ENCODE peak calls at places on chromosomes 13 and 19, in five cellular contexts. One of them, this sample, is unnamed.

GRCh38 chr19:30318936-30319335 is 53.2 kb upstream of the ZNF536 start:
- DNase-seq in K562: no peak
- DNase-seq in keratinocyte: no peak
- DNase-seq in CD8-positive, alpha-beta memory T cell: no peak
- DNase-seq in fibroblast of lung: no peak
- DNase-seq in this sample: no peak

GRCh38 chr19:7376151-7376852 is 27.6 kb downstream of the ARHGEF18 start:
- DNase-seq in K562: no peak
- DNase-seq in keratinocyte: peak
- DNase-seq in CD8-positive, alpha-beta memory T cell: no peak
- DNase-seq in fibroblast of lung: no peak
- DNase-seq in this sample: no peak

GRCh38 chr19:13790354-13790753 is 4.9 kb upstream of the ZSWIM4 start:
- DNase-seq in K562: no peak
- DNase-seq in keratinocyte: no peak
- DNase-seq in CD8-positive, alpha-beta memory T cell: no peak
- DNase-seq in fibroblast of lung: no peak
- DNase-seq in this sample: no peak

GRCh38 chr13:30308548-30308947 is 1.2 kb upstream of the KATNAL1 start:
- DNase-seq in K562: peak
- DNase-seq in keratinocyte: no peak
- DNase-seq in CD8-positive, alpha-beta memory T cell: no peak
- DNase-seq in fibroblast of lung: peak
- DNase-seq in this sample: no peak

GRCh38 chr13:52447354-52447753 is 3.1 kb downstream of the VPS36 start:
- DNase-seq in K562: no peak
- DNase-seq in keratinocyte: no peak
- DNase-seq in CD8-positive, alpha-beta memory T cell: no peak
- DNase-seq in fibroblast of lung: peak
- DNase-seq in this sample: peak

GRCh38 chr13:26324294-26324693 is 70.4 kb downstream of the CDK8 start:
- DNase-seq in K562: no peak
- DNase-seq in keratinocyte: no peak
- DNase-seq in CD8-positive, alpha-beta memory T cell: no peak
- DNase-seq in fibroblast of lung: no peak
- DNase-seq in this sample: no peak

GRCh38 chr19:56332695-56333094 is 18.1 kb upstream of the ZSCAN5A start:
- DNase-seq in K562: no peak
- DNase-seq in keratinocyte: no peak
- DNase-seq in CD8-positive, alpha-beta memory T cell: no peak
- DNase-seq in fibroblast of lung: no peak
- DNase-seq in this sample: no peak

GRCh38 chr19:15330801-15331418 is 1.4 kb downstream of the BRD4 start:
- DNase-seq in K562: peak
- DNase-seq in keratinocyte: no peak
- DNase-seq in CD8-positive, alpha-beta memory T cell: no peak
- DNase-seq in fibroblast of lung: peak
- DNase-seq in this sample: peak

GRCh38 chr13:40813662-40814454 is 24.4 kb downstream of the SLC25A15 start:
- DNase-seq in K562: no peak
- DNase-seq in keratinocyte: no peak
- DNase-seq in CD8-positive, alpha-beta memory T cell: no peak
- DNase-seq in fibroblast of lung: peak
- DNase-seq in this sample: peak

GRCh38 chr13:110652231-110652730 is 36.9 kb downstream of the NAXD start:
- DNase-seq in K562: no peak
- DNase-seq in keratinocyte: no peak
- DNase-seq in CD8-positive, alpha-beta memory T cell: no peak
- DNase-seq in fibroblast of lung: no peak
- DNase-seq in this sample: no peak

GRCh38 chr13:75479102-75479501 is 2.9 kb downstream of the TBC1D4 start:
- DNase-seq in K562: no peak
- DNase-seq in keratinocyte: no peak
- DNase-seq in CD8-positive, alpha-beta memory T cell: no peak
- DNase-seq in fibroblast of lung: no peak
- DNase-seq in this sample: no peak

GRCh38 chr13:75480691-75481175 is 1.2 kb downstream of the TBC1D4 start:
- DNase-seq in K562: peak
- DNase-seq in keratinocyte: no peak
- DNase-seq in CD8-positive, alpha-beta memory T cell: peak
- DNase-seq in fibroblast of lung: peak
- DNase-seq in this sample: peak

GRCh38 chr13:75482070-75482819 is at the start of gene TBC1D4:
- DNase-seq in K562: peak
- DNase-seq in keratinocyte: no peak
- DNase-seq in CD8-positive, alpha-beta memory T cell: peak
- DNase-seq in fibroblast of lung: peak
- DNase-seq in this sample: peak

GRCh38 chr13:75482820-75483079 is 781 bp upstream of the TBC1D4 start:
- DNase-seq in K562: no peak
- DNase-seq in keratinocyte: no peak
- DNase-seq in CD8-positive, alpha-beta memory T cell: no peak
- DNase-seq in fibroblast of lung: no peak
- DNase-seq in this sample: no peak

GRCh38 chr13:75481176-75482069 is 546 bp downstream of the TBC1D4 start:
- DNase-seq in K562: peak
- DNase-seq in keratinocyte: no peak
- DNase-seq in CD8-positive, alpha-beta memory T cell: peak
- DNase-seq in fibroblast of lung: peak
- DNase-seq in this sample: peak
- H3K27ac ChIP-seq in K562: peak
- H3K27ac ChIP-seq in keratinocyte: peak
- H3K27ac ChIP-seq in CD8-positive, alpha-beta memory T cell: no peak
- H3K27ac ChIP-seq in fibroblast of lung: peak
- H3K27ac ChIP-seq in this sample: peak

DNA sequence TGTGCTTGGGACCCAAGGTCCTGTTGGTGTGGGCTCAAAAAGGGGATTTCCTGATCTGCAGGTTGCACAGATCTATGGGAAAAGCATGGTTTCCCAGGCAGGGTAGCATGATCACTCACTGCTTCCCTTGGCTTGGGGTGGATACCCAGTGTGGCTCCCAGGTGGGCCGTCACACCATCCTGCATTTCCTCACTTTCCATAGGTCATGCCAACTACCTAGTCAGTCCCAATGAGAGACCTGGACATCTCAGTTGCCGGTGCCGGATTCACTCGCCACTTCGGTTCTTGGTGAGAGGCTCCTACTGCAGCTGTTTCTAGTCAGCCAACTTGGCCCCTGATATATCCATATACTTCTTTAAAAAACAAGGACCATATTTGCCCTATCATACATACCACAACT is 503.0 kb downstream of the PCDH17 start:
- DNase-seq in K562: no peak
- DNase-seq in keratinocyte: no peak
- DNase-seq in CD8-positive, alpha-beta memory T cell: no peak
- DNase-seq in fibroblast of lung: no peak
- DNase-seq in this sample: no peak
- H3K4me3 ChIP-seq in K562: no peak
- H3K4me3 ChIP-seq in keratinocyte: no peak
- H3K4me3 ChIP-seq in CD8-positive, alpha-beta memory T cell: no peak
- H3K4me3 ChIP-seq in fibroblast of lung: no peak
- H3K4me3 ChIP-seq in this sample: no peak

DNA sequence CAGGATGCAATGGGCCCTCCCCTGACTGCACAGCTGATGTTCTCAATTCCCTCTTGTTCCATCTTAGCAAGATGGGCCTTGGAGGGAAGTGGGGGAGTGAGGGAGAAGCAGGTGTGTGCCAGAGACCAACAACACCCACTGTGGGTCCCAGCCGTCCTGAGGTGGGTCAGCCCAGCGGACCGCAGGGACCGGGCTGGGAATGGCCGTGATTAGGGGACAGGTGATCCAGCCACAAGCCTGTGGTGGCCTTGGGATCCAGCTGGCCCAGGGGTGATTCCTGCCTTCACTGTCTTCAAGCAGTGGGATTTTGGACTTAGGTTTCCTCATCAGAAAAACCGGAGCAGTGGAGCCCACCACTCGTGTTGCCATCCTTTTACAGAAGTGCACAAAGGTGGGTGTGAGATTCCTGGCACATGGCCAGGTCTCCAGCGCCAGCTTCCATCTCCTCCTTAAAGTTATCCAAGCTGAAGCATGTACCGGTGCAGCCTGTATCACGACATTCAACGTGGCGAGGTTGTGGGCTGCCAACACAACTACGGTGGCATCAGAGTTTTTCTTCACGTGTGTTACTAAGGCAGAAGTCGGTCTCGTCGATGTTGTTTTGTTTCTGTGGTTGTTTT is 9.0 kb upstream of the ATP11A start:
- DNase-seq in K562: no peak
- DNase-seq in keratinocyte: no peak
- DNase-seq in CD8-positive, alpha-beta memory T cell: no peak
- DNase-seq in fibroblast of lung: no peak
- DNase-seq in this sample: no peak
- H3K27ac ChIP-seq in K562: no peak
- H3K27ac ChIP-seq in keratinocyte: no peak
- H3K27ac ChIP-seq in CD8-positive, alpha-beta memory T cell: no peak
- H3K27ac ChIP-seq in fibroblast of lung: no peak
- H3K27ac ChIP-seq in this sample: no peak

DNA sequence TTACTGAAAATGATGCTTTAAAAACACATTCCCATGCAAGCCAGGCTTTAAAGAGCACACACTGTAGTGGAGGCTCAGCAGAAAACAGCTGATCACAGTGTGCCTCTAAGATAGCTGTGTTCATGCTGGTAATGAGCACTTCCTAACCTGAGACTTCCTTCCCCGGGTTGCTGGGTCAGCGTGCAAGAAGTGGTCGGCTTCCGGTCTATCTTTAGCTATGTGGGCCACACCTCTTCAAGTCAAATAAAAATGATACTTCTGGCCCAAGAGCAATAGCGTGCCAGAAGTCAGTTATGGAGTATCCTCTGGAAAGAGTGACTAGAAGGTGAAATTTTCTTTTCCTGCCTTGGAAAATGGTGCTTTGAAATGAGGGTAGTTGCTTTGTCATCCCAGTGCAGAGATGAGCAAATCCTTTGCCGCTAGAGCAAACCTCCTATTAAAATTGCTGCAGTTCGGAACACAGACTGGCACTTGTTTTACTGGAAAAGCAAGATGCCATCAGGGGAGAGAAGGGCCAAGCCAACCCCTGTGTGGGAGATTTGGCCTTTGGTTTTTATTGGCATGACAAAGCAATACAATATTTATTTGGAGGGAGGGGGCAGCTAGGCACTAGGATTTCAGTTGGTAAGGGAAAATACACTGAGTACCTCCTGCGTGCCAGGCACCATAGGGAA is 64.2 kb downstream of the ARHGAP35 start:
- DNase-seq in K562: peak
- DNase-seq in keratinocyte: no peak
- DNase-seq in CD8-positive, alpha-beta memory T cell: no peak
- DNase-seq in fibroblast of lung: no peak
- DNase-seq in this sample: no peak
- H3K4me3 ChIP-seq in K562: no peak
- H3K4me3 ChIP-seq in keratinocyte: peak
- H3K4me3 ChIP-seq in CD8-positive, alpha-beta memory T cell: no peak
- H3K4me3 ChIP-seq in fibroblast of lung: no peak
- H3K4me3 ChIP-seq in this sample: no peak

GRCh38 chr19:46945668-46946067 is 74.0 kb upstream of the NPAS1 start:
- DNase-seq in K562: no peak
- DNase-seq in keratinocyte: no peak
- DNase-seq in CD8-positive, alpha-beta memory T cell: no peak
- DNase-seq in fibroblast of lung: peak
- DNase-seq in this sample: no peak
- H3K27ac ChIP-seq in K562: no peak
- H3K27ac ChIP-seq in keratinocyte: no peak
- H3K27ac ChIP-seq in CD8-positive, alpha-beta memory T cell: no peak
- H3K27ac ChIP-seq in fibroblast of lung: peak
- H3K27ac ChIP-seq in this sample: peak

GRCh38 chr19:16566161-16566560 is 6.1 kb downstream of the SLC35E1 start:
- DNase-seq in K562: no peak
- DNase-seq in keratinocyte: no peak
- DNase-seq in CD8-positive, alpha-beta memory T cell: peak
- DNase-seq in fibroblast of lung: no peak
- DNase-seq in this sample: no peak
- H3K4me3 ChIP-seq in K562: no peak
- H3K4me3 ChIP-seq in keratinocyte: no peak
- H3K4me3 ChIP-seq in CD8-positive, alpha-beta memory T cell: peak
- H3K4me3 ChIP-seq in fibroblast of lung: no peak
- H3K4me3 ChIP-seq in this sample: no peak

This sample was measured in SJCRH30.